ENCODE peak calls at places on chromosomes 5 and 9, in five cellular contexts. X is KBM-7; J is fibroblast of mammary gland; I is stimulated activated CD4-positive, alpha-beta T cell treated with anti-CD3 and anti-CD28 coated beads, Interleukin-12 subunit alpha, Interleukin-12 subunit beta, amount 100 ng/mL, for 24 hours; C is NCI-H1417. M is an unnamed sample.

GRCh38 chr5:150789943-150790611 is 11.5 kb downstream of the SMIM3 start:
- DNase-seq in J (peak), I (peak), X (peak), C (no peak), M (peak)

GRCh38 chr5:176868126-176868525 is 31.0 kb downstream of the HK3 start:
- DNase-seq in J (no peak), C (no peak), X (no peak), I (no peak), M (no peak)

GRCh38 chr5:126927424-126927823 is 102.9 kb downstream of the MARCHF3 start:
- DNase-seq in I (no peak), C (no peak), J (no peak), X (no peak), M (no peak)

GRCh38 chr5:2742921-2743679 is 8.4 kb downstream of the IRX2 start:
- DNase-seq in J (no peak), C (no peak), I (no peak), X (no peak), M (no peak)

GRCh38 chr5:95347516-95348140 is 43.5 kb upstream of the FAM81B start:
- DNase-seq in X (no peak), C (no peak), J (no peak), I (no peak), M (no peak)

GRCh38 chr9:70406446-70406862 is 8.0 kb downstream of the KLF9 start:
- DNase-seq in X (peak), I (no peak), J (peak), C (no peak), M (no peak)

GRCh38 chr5:139666551-139666950 is 18.4 kb downstream of the CXXC5 start:
- DNase-seq in J (no peak), I (no peak), C (no peak), X (no peak), M (no peak)

GRCh38 chr5:29208026-29208425 is 1985.5 kb upstream of the CDH6 start:
- DNase-seq in X (no peak), J (no peak), I (no peak), C (no peak), M (no peak)

GRCh38 chr5:21806943-21807342 is 1046.2 kb downstream of the CDH12 start:
- DNase-seq in C (no peak), J (peak), X (no peak), I (no peak), M (no peak)

GRCh38 chr9:134793281-134793680 is 87.3 kb upstream of the FCN2 start:
- DNase-seq in J (no peak), I (no peak), C (no peak), X (no peak), M (no peak)

GRCh38 chr9:129280236-129281231 is 102.5 kb upstream of the IER5L start:
- DNase-seq in C (no peak), I (no peak), X (no peak), J (no peak), M (no peak)

GRCh38 chr5:175386526-175386925 is 57.5 kb downstream of the DRD1 start:
- DNase-seq in X (no peak), I (no peak), C (no peak), J (no peak), M (no peak)

GRCh38 chr5:38529955-38530644 is 26.3 kb downstream of the LIFR start:
- DNase-seq in X (no peak), J (no peak), C (peak), I (no peak), M (no peak)

GRCh38 chr5:32642276-32643002 is 57.1 kb downstream of the SUB1 start:
- DNase-seq in I (no peak), C (no peak), X (no peak), J (no peak), M (no peak)

GRCh38 chr5:176489077-176489476 is 40.9 kb downstream of the FAF2 start:
- DNase-seq in C (no peak), J (no peak), X (no peak), I (no peak), M (no peak)

GRCh38 chr5:57859626-57860025 is 377.0 kb upstream of the ACTBL2 start:
- DNase-seq in I (no peak), J (no peak), C (no peak), X (no peak), M (no peak)

GRCh38 chr9:35172878-35173277 is 11.1 kb downstream of the UNC13B start:
- DNase-seq in X (no peak), C (no peak), I (no peak), J (no peak), M (no peak)

GRCh38 chr5:142808778-142809606 is 38.8 kb downstream of the ARHGAP26 start:
- DNase-seq in X (no peak), I (no peak), J (no peak), C (no peak), M (no peak)

M was measured in left cardiac atrium.